ENCODE peak calls at places on chromosomes 5 and 9, in eight cellular contexts. One of them, this sample, is unnamed.

GRCh38 chr5:169390265-169390664 is 89.3 kb upstream of the SLIT3 start:
- DNase-seq in CD8-positive, alpha-beta T cell: no peak
- DNase-seq in GM23248: no peak
- DNase-seq in neural progenitor cell: no peak
- DNase-seq in aorta: no peak
- DNase-seq in H7: peak; percentile 5
- DNase-seq in left ventricle myocardium inferior: no peak
- DNase-seq in endodermal cell: no peak
- DNase-seq in this sample: no peak

GRCh38 chr5:88452820-88453219 is 184.2 kb upstream of the TMEM161B start:
- DNase-seq in CD8-positive, alpha-beta T cell: no peak
- DNase-seq in GM23248: peak; percentile 18
- DNase-seq in neural progenitor cell: peak; percentile 27
- DNase-seq in aorta: no peak
- DNase-seq in H7: no peak
- DNase-seq in left ventricle myocardium inferior: no peak
- DNase-seq in endodermal cell: peak; percentile 74
- DNase-seq in this sample: no peak

GRCh38 chr9:133182151-133182550 is 18.4 kb upstream of the GBGT1 start:
- DNase-seq in CD8-positive, alpha-beta T cell: no peak
- DNase-seq in GM23248: no peak
- DNase-seq in neural progenitor cell: no peak
- DNase-seq in aorta: peak; percentile 15
- DNase-seq in H7: no peak
- DNase-seq in left ventricle myocardium inferior: no peak
- DNase-seq in endodermal cell: no peak
- DNase-seq in this sample: no peak

GRCh38 chr9:127971357-127972315 is 9.2 kb downstream of the EEIG1 start:
- DNase-seq in CD8-positive, alpha-beta T cell: no peak
- DNase-seq in GM23248: peak; percentile 33
- DNase-seq in neural progenitor cell: peak; percentile 41
- DNase-seq in aorta: no peak
- DNase-seq in H7: peak; percentile 85
- DNase-seq in left ventricle myocardium inferior: no peak
- DNase-seq in endodermal cell: peak; percentile 69
- DNase-seq in this sample: no peak

GRCh38 chr5:96377597-96377996 is 55.5 kb downstream of the PCSK1 start:
- DNase-seq in CD8-positive, alpha-beta T cell: no peak
- DNase-seq in GM23248: no peak
- DNase-seq in neural progenitor cell: no peak
- DNase-seq in aorta: no peak
- DNase-seq in H7: no peak
- DNase-seq in left ventricle myocardium inferior: no peak
- DNase-seq in endodermal cell: no peak
- DNase-seq in this sample: no peak

GRCh38 chr9:115018547-115019435 is 88.4 kb upstream of the TNFSF8 start:
- DNase-seq in CD8-positive, alpha-beta T cell: no peak
- DNase-seq in GM23248: peak; percentile 85
- DNase-seq in neural progenitor cell: no peak
- DNase-seq in aorta: no peak
- DNase-seq in H7: no peak
- DNase-seq in left ventricle myocardium inferior: no peak
- DNase-seq in endodermal cell: no peak
- DNase-seq in this sample: no peak

GRCh38 chr9:108444400-108445358 is 411.1 kb downstream of the ACTL7B start:
- DNase-seq in CD8-positive, alpha-beta T cell: no peak
- DNase-seq in GM23248: peak; percentile 97
- DNase-seq in neural progenitor cell: peak; percentile 11
- DNase-seq in aorta: peak; percentile 68
- DNase-seq in H7: no peak
- DNase-seq in left ventricle myocardium inferior: no peak
- DNase-seq in endodermal cell: no peak
- DNase-seq in this sample: peak; percentile 14

GRCh38 chr9:121269030-121269887 is 1.3 kb downstream of the GSN start:
- DNase-seq in CD8-positive, alpha-beta T cell: no peak
- DNase-seq in GM23248: peak; percentile 61
- DNase-seq in neural progenitor cell: peak; percentile 72
- DNase-seq in aorta: peak; percentile 81
- DNase-seq in H7: peak; percentile 57
- DNase-seq in left ventricle myocardium inferior: no peak
- DNase-seq in endodermal cell: peak; percentile 71
- DNase-seq in this sample: no peak

GRCh38 chr5:100828071-100828689 is 74.9 kb downstream of the ST8SIA4 start:
- DNase-seq in CD8-positive, alpha-beta T cell: no peak
- DNase-seq in GM23248: peak; percentile 4
- DNase-seq in neural progenitor cell: no peak
- DNase-seq in aorta: no peak
- DNase-seq in H7: no peak
- DNase-seq in left ventricle myocardium inferior: no peak
- DNase-seq in endodermal cell: no peak
- DNase-seq in this sample: no peak

GRCh38 chr5:19987594-19988345 is at the start of gene CDH18:
- DNase-seq in CD8-positive, alpha-beta T cell: no peak
- DNase-seq in GM23248: peak; percentile 51
- DNase-seq in neural progenitor cell: peak; percentile 88
- DNase-seq in aorta: no peak
- DNase-seq in H7: peak; percentile 79
- DNase-seq in left ventricle myocardium inferior: peak; percentile 22
- DNase-seq in endodermal cell: peak; percentile 92
- DNase-seq in this sample: peak; percentile 15

GRCh38 chr9:126489604-126490593 is 123.8 kb upstream of the LMX1B start:
- DNase-seq in CD8-positive, alpha-beta T cell: no peak
- DNase-seq in GM23248: no peak
- DNase-seq in neural progenitor cell: peak; percentile 20
- DNase-seq in aorta: peak; percentile 70
- DNase-seq in H7: peak; percentile 61
- DNase-seq in left ventricle myocardium inferior: no peak
- DNase-seq in endodermal cell: peak; percentile 69
- DNase-seq in this sample: no peak

GRCh38 chr5:96548941-96549340 is 113.2 kb upstream of the CAST start:
- DNase-seq in CD8-positive, alpha-beta T cell: no peak
- DNase-seq in GM23248: peak; percentile 54
- DNase-seq in neural progenitor cell: no peak
- DNase-seq in aorta: no peak
- DNase-seq in H7: no peak
- DNase-seq in left ventricle myocardium inferior: no peak
- DNase-seq in endodermal cell: no peak
- DNase-seq in this sample: no peak

GRCh38 chr9:28155067-28155466 is 581.8 kb upstream of the C9orf72 start:
- DNase-seq in CD8-positive, alpha-beta T cell: no peak
- DNase-seq in GM23248: no peak
- DNase-seq in neural progenitor cell: no peak
- DNase-seq in aorta: no peak
- DNase-seq in H7: no peak
- DNase-seq in left ventricle myocardium inferior: no peak
- DNase-seq in endodermal cell: no peak
- DNase-seq in this sample: no peak

GRCh38 chr5:141199359-141200235 is at the start of gene PCDHB11:
- DNase-seq in CD8-positive, alpha-beta T cell: no peak
- DNase-seq in GM23248: peak; percentile 48
- DNase-seq in neural progenitor cell: peak; percentile 53
- DNase-seq in aorta: no peak
- DNase-seq in H7: peak; percentile 59
- DNase-seq in left ventricle myocardium inferior: no peak
- DNase-seq in endodermal cell: peak; percentile 68
- DNase-seq in this sample: no peak

GRCh38 chr5:32083981-32084430 is 90.1 kb downstream of the GOLPH3 start:
- DNase-seq in CD8-positive, alpha-beta T cell: no peak
- DNase-seq in GM23248: no peak
- DNase-seq in neural progenitor cell: no peak
- DNase-seq in aorta: no peak
- DNase-seq in H7: no peak
- DNase-seq in left ventricle myocardium inferior: no peak
- DNase-seq in endodermal cell: no peak
- DNase-seq in this sample: no peak

GRCh38 chr5:139446956-139447779 is 7.8 kb upstream of the DNAJC18 start:
- DNase-seq in CD8-positive, alpha-beta T cell: no peak
- DNase-seq in GM23248: peak; percentile 84
- DNase-seq in neural progenitor cell: no peak
- DNase-seq in aorta: no peak
- DNase-seq in H7: no peak
- DNase-seq in left ventricle myocardium inferior: no peak
- DNase-seq in endodermal cell: no peak
- DNase-seq in this sample: no peak

GRCh38 chr9:7209051-7209450 is 451.3 kb downstream of the KDM4C start:
- DNase-seq in CD8-positive, alpha-beta T cell: no peak
- DNase-seq in GM23248: no peak
- DNase-seq in neural progenitor cell: no peak
- DNase-seq in aorta: no peak
- DNase-seq in H7: no peak
- DNase-seq in left ventricle myocardium inferior: no peak
- DNase-seq in endodermal cell: no peak
- DNase-seq in this sample: no peak

GRCh38 chr9:97382099-97382718 is 29.7 kb upstream of the TDRD7 start:
- DNase-seq in CD8-positive, alpha-beta T cell: no peak
- DNase-seq in GM23248: no peak
- DNase-seq in neural progenitor cell: no peak
- DNase-seq in aorta: no peak
- DNase-seq in H7: no peak
- DNase-seq in left ventricle myocardium inferior: no peak
- DNase-seq in endodermal cell: no peak
- DNase-seq in this sample: no peak

GRCh38 chr9:134186471-134187109 is 22.2 kb upstream of the RNU6ATAC start:
- DNase-seq in CD8-positive, alpha-beta T cell: no peak
- DNase-seq in GM23248: no peak
- DNase-seq in neural progenitor cell: no peak
- DNase-seq in aorta: peak; percentile 72
- DNase-seq in H7: peak; percentile 44
- DNase-seq in left ventricle myocardium inferior: no peak
- DNase-seq in endodermal cell: peak; percentile 42
- DNase-seq in this sample: no peak

DNA sequence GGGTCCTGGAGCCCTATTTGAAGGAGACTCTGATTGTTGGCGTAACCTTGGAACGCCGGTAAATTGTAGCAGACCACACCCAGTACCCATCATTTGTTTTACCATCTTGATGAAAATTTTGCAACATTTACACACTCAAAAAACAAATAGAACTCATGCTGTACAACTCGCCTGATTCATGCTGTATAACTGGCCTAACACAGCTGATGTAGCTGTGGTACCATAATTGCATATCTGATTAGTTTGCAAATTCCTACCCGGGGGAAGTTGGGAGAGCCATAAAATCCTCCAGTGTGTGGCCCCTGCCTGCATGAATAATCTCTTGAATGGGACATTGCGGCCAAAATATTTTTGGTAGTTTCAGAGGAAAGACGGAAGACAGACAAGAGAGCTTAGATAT is 9.7 kb downstream of the NIPAL4 start:
- DNase-seq in CD8-positive, alpha-beta T cell: no peak
- DNase-seq in GM23248: no peak
- DNase-seq in neural progenitor cell: no peak
- DNase-seq in aorta: no peak
- DNase-seq in H7: no peak
- DNase-seq in left ventricle myocardium inferior: no peak
- DNase-seq in endodermal cell: no peak
- DNase-seq in this sample: no peak
- H3K4me3 ChIP-seq in CD8-positive, alpha-beta T cell: no peak overlapping the region
- H3K4me3 ChIP-seq in GM23248: no peak overlapping the region
- H3K4me3 ChIP-seq in neural progenitor cell: no peak overlapping the region
- H3K4me3 ChIP-seq in aorta: no peak overlapping the region
- H3K4me3 ChIP-seq in H7: no peak overlapping the region
- H3K4me3 ChIP-seq in left ventricle myocardium inferior: no peak overlapping the region
- H3K4me3 ChIP-seq in endodermal cell: no peak overlapping the region
- H3K4me3 ChIP-seq in this sample: no peak overlapping the region

GRCh38 chr5:124463840-124464239 is 282.6 kb downstream of the ZNF608 start:
- DNase-seq in CD8-positive, alpha-beta T cell: no peak
- DNase-seq in GM23248: no peak
- DNase-seq in neural progenitor cell: no peak
- DNase-seq in aorta: no peak
- DNase-seq in H7: no peak
- DNase-seq in left ventricle myocardium inferior: no peak
- DNase-seq in endodermal cell: no peak
- DNase-seq in this sample: no peak

GRCh38 chr5:124467745-124468144 is 278.7 kb downstream of the ZNF608 start:
- DNase-seq in CD8-positive, alpha-beta T cell: no peak
- DNase-seq in GM23248: no peak
- DNase-seq in neural progenitor cell: no peak
- DNase-seq in aorta: no peak
- DNase-seq in H7: no peak
- DNase-seq in left ventricle myocardium inferior: no peak
- DNase-seq in endodermal cell: no peak
- DNase-seq in this sample: no peak

GRCh38 chr5:124474821-124475220 is 271.6 kb downstream of the ZNF608 start:
- DNase-seq in CD8-positive, alpha-beta T cell: no peak
- DNase-seq in GM23248: peak; percentile 8
- DNase-seq in neural progenitor cell: no peak
- DNase-seq in aorta: no peak
- DNase-seq in H7: no peak
- DNase-seq in left ventricle myocardium inferior: no peak
- DNase-seq in endodermal cell: no peak
- DNase-seq in this sample: no peak

DNA sequence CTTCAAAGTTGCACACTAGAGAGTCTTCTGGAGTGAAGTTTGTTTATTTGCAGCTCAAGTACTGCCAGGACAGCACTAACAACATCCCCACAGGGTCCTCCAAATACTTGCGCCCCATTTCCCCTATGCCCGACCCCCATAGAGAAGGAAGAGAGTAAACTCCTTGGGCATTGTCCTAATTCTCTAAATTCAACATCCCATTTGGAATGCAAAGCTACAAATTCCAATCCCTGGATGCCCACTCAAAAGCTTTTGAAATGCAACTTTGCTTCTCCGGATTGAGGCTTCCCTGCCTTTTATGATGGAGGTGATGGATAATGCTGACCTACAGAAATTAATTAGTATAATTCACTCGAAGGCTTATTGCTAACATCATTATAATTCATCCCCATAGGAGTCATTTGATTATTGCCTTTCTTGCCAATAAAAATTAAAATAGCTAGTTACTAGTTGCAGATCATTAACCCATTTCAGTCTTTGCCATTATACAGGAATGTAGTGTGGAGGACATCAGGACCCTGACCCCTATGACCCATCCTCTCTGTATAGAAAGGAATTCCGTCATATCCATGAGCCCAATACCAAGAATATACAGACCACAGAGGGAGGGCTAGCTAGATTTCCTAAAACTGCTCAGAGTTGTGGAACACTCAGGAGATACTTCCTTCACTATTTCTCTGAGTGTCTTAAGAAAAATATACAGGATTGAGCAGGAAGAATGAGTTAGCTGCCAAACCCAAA is 277.6 kb downstream of the ZNF608 start:
- DNase-seq in CD8-positive, alpha-beta T cell: no peak
- DNase-seq in GM23248: no peak
- DNase-seq in neural progenitor cell: peak; percentile 37
- DNase-seq in aorta: no peak
- DNase-seq in H7: peak; percentile 27
- DNase-seq in left ventricle myocardium inferior: no peak
- DNase-seq in endodermal cell: peak; percentile 55
- DNase-seq in this sample: no peak
- H3K4me3 ChIP-seq in CD8-positive, alpha-beta T cell: no peak overlapping the region
- H3K4me3 ChIP-seq in GM23248: no peak overlapping the region
- H3K4me3 ChIP-seq in neural progenitor cell: no peak overlapping the region
- H3K4me3 ChIP-seq in aorta: no peak overlapping the region
- H3K4me3 ChIP-seq in H7: no peak overlapping the region
- H3K4me3 ChIP-seq in left ventricle myocardium inferior: no peak overlapping the region
- H3K4me3 ChIP-seq in endodermal cell: no peak overlapping the region
- H3K4me3 ChIP-seq in this sample: no peak overlapping the region

GRCh38 chr5:156328176-156328575 is 1.2 kb downstream of the SGCD start:
- DNase-seq in CD8-positive, alpha-beta T cell: no peak
- DNase-seq in GM23248: peak; percentile 48
- DNase-seq in neural progenitor cell: no peak
- DNase-seq in aorta: no peak
- DNase-seq in H7: no peak
- DNase-seq in left ventricle myocardium inferior: no peak
- DNase-seq in endodermal cell: no peak
- DNase-seq in this sample: no peak
- H3K4me3 ChIP-seq in CD8-positive, alpha-beta T cell: no peak overlapping the region
- H3K4me3 ChIP-seq in GM23248: peak overlapping the region; percentile 89
- H3K4me3 ChIP-seq in neural progenitor cell: no peak overlapping the region
- H3K4me3 ChIP-seq in aorta: peak overlapping the region; percentile 82
- H3K4me3 ChIP-seq in H7: no peak overlapping the region
- H3K4me3 ChIP-seq in left ventricle myocardium inferior: peak overlapping the region; percentile 72
- H3K4me3 ChIP-seq in endodermal cell: no peak overlapping the region
- H3K4me3 ChIP-seq in this sample: no peak overlapping the region

GRCh38 chr9:79575560-79575959 is 3.8 kb downstream of the TLE4 start:
- DNase-seq in CD8-positive, alpha-beta T cell: no peak
- DNase-seq in GM23248: peak; percentile 7
- DNase-seq in neural progenitor cell: peak; percentile 39
- DNase-seq in aorta: no peak
- DNase-seq in H7: no peak
- DNase-seq in left ventricle myocardium inferior: no peak
- DNase-seq in endodermal cell: no peak
- DNase-seq in this sample: no peak
- H3K4me3 ChIP-seq in CD8-positive, alpha-beta T cell: no peak overlapping the region
- H3K4me3 ChIP-seq in GM23248: peak overlapping the region; percentile 96
- H3K4me3 ChIP-seq in neural progenitor cell: peak overlapping the region; percentile 96
- H3K4me3 ChIP-seq in aorta: no peak overlapping the region
- H3K4me3 ChIP-seq in H7: no peak overlapping the region
- H3K4me3 ChIP-seq in left ventricle myocardium inferior: peak overlapping the region; percentile 97
- H3K4me3 ChIP-seq in endodermal cell: no peak overlapping the region
- H3K4me3 ChIP-seq in this sample: no peak overlapping the region